ENCODE peak calls at places on chromosomes 16 and 17, in six cellular contexts. U is GM20000; R is stimulated activated CD4-positive, alpha-beta T cell treated with anti-CD3 and anti-CD28 coated beads, Interleukin-12 subunit alpha, Interleukin-12 subunit beta, amount 100 ng/mL, for 4 hours; Y is midbrain; C is Daoy; W is C1 segment of cervical spinal cord. V is an unnamed sample.

GRCh38 chr17:4950757-4951204 is at the start of gene ENO3:
- DNase-seq in C (no peak), Y (no peak), W (no peak), R (no peak), U (no peak), V (no peak)

GRCh38 chr17:81976332-81977210 is 858 bp upstream of the ASPSCR1 start:
- DNase-seq in Y (no peak), U (no peak), W (no peak), C (peak; percentile 49), R (peak; percentile 50), V (no peak)

GRCh38 chr17:38364741-38365140 is 13.1 kb downstream of the SOCS7 start:
- DNase-seq in R (no peak), W (no peak), C (peak; percentile 59), U (no peak), Y (no peak), V (no peak)

GRCh38 chr16:71956500-71956899 is 43.7 kb downstream of the PKD1L3 start:
- DNase-seq in C (no peak), R (no peak), W (no peak), U (no peak), Y (no peak), V (no peak)

GRCh38 chr17:42180922-42181850 is at the start of gene KCNH4:
- DNase-seq in C (peak; percentile 77), U (peak; percentile 96), R (peak; percentile 85), W (no peak), Y (peak; percentile 67), V (no peak)

GRCh38 chr16:15898654-15899053 is 10.3 kb upstream of the CEP20 start:
- DNase-seq in U (no peak), R (no peak), W (no peak), C (no peak), Y (no peak), V (no peak)

GRCh38 chr17:43994272-43995149 is 9.9 kb upstream of the NAGS start:
- DNase-seq in C (peak; percentile 63), Y (peak; percentile 65), R (peak; percentile 64), W (no peak), U (peak; percentile 77), V (peak; percentile 84)

GRCh38 chr17:77881545-77881944 is 77.0 kb upstream of the TNRC6C start:
- DNase-seq in W (no peak), R (peak; percentile 25), Y (peak; percentile 40), U (peak; percentile 94), C (peak; percentile 96), V (no peak)

GRCh38 chr17:38322156-38322779 is 21.5 kb downstream of the GPR179 start:
- DNase-seq in Y (peak; percentile 16), R (peak; percentile 68), C (peak; percentile 30), W (no peak), U (peak; percentile 83), V (peak; percentile 48)

GRCh38 chr17:15371731-15372130 is 30.3 kb upstream of the TEKT3 start:
- DNase-seq in R (no peak), U (no peak), W (no peak), C (no peak), Y (no peak), V (no peak)

GRCh38 chr16:51577621-51578303 is 426.7 kb upstream of the SALL1 start:
- DNase-seq in C (no peak), W (no peak), R (no peak), U (no peak), Y (no peak), V (no peak)

GRCh38 chr17:28615260-28615940 is 1.4 kb upstream of the RSKR start:
- DNase-seq in R (no peak), W (no peak), Y (no peak), C (no peak), U (no peak), V (no peak)

GRCh38 chr16:35214840-35215239 is 1755.4 kb downstream of the TP53TG3F start:
- DNase-seq in Y (no peak), R (no peak), U (no peak), C (no peak), W (no peak), V (no peak)